ENCODE peak calls at places on chromosomes 6 and 20, in five cellular contexts. H is breast epithelium, U is adrenal gland, G is NCI-H1105 treated with DMSO at 0.1 percent for 48 hours, E is NCI-H2081 treated with DMSO at 0.1 percent for 48 hours. X is an unnamed sample.

GRCh38 chr6:82766476-82766875 is 299.2 kb downstream of the UBE3D start:
- DNase-seq in H (no peak), U (no peak), G (no peak), E (no peak), X (no peak)

GRCh38 chr20:46990017-46990810 is 95.6 kb downstream of the EYA2 start:
- DNase-seq in H (no peak), U (no peak), G (no peak), E (no peak), X (no peak)

GRCh38 chr20:58619847-58620431 is 31.1 kb upstream of the STX16 start:
- DNase-seq in H (no peak), U (no peak), G (no peak), E (no peak), X (no peak)

GRCh38 chr6:2244261-2245102 is 923 bp downstream of the GMDS start:
- DNase-seq in H (no peak), U (no peak), G (peak), E (no peak), X (peak)

GRCh38 chr6:108559884-108560462 is 744 bp upstream of the FOXO3 start:
- DNase-seq in H (peak), U (peak), G (peak), E (no peak), X (peak)

GRCh38 chr20:1434571-1435336 is 31.9 kb downstream of the NSFL1C start:
- DNase-seq in H (no peak), U (peak), G (no peak), E (no peak), X (no peak)

GRCh38 chr6:4935486-4935885 is 68.4 kb downstream of the RPP40 start:
- DNase-seq in H (no peak), U (no peak), G (no peak), E (no peak), X (no peak)

GRCh38 chr20:40688129-40689099 is 622 bp downstream of the MAFB start:
- DNase-seq in H (no peak), U (no peak), G (peak), E (no peak), X (no peak)

GRCh38 chr20:45962031-45962755 is 9.8 kb downstream of the ZNF335 start:
- DNase-seq in H (peak), U (peak), G (no peak), E (no peak), X (no peak)

GRCh38 chr6:159008656-159009288 is 8.8 kb upstream of the RSPH3 start:
- DNase-seq in H (no peak), U (no peak), G (peak), E (no peak), X (no peak)

GRCh38 chr6:164039954-164040375 is 625.4 kb downstream of the QKI start:
- DNase-seq in H (no peak), U (peak), G (no peak), E (no peak), X (no peak)

GRCh38 chr20:17538517-17539170 is 7.5 kb upstream of the BFSP1 start:
- DNase-seq in H (no peak), U (peak), G (no peak), E (no peak), X (no peak)

GRCh38 chr6:656460-657252 is at the start of gene HUS1B:
- DNase-seq in H (no peak), U (no peak), G (no peak), E (no peak), X (no peak)

GRCh38 chr20:38970302-38970701 is 8.2 kb downstream of the DHX35 start:
- DNase-seq in H (no peak), U (no peak), G (no peak), E (no peak), X (no peak)